ENCODE peak calls at places on chromosomes 2 and 18, in six cellular contexts. X, B, C, R, F and V are unnamed samples.

GRCh38 chr2:5692561-5693287 is 540 bp downstream of the SOX11 start:
- DNase-seq in X (no peak), B (peak; percentile 66), C (peak; percentile 17), R (no peak), F (no peak), V (peak; percentile 62)

GRCh38 chr18:36780748-36781147 is 48.1 kb downstream of the TPGS2 start:
- DNase-seq in X (no peak), B (peak; percentile 49), C (no peak), R (no peak), F (no peak), V (peak; percentile 25)

GRCh38 chr2:19675003-19675629 is 226.7 kb downstream of the TTC32 start:
- DNase-seq in X (no peak), B (no peak), C (peak; percentile 30), R (no peak), F (no peak), V (no peak)

GRCh38 chr2:182636694-182637093 is 79.4 kb upstream of the DNAJC10 start:
- DNase-seq in X (no peak), B (no peak), C (no peak), R (no peak), F (peak; percentile 45), V (no peak)

GRCh38 chr2:162318280-162319222 is at the start of gene IFIH1:
- DNase-seq in X (peak; percentile 84), B (peak; percentile 97), C (peak; percentile 94), R (peak; percentile 90), F (peak; percentile 78), V (peak; percentile 83)

GRCh38 chr2:38380397-38381130 is 3.5 kb upstream of the ATL2 start:
- DNase-seq in X (peak; percentile 44), B (no peak), C (no peak), R (no peak), F (no peak), V (no peak)

GRCh38 chr2:9793918-9794717 is 49.2 kb upstream of the TAF1B start:
- DNase-seq in X (no peak), B (no peak), C (no peak), R (no peak), F (no peak), V (no peak)

GRCh38 chr2:173997779-173998178 is 32.6 kb upstream of the SP3 start:
- DNase-seq in X (no peak), B (no peak), C (no peak), R (peak; percentile 28), F (no peak), V (no peak)

GRCh38 chr2:183037660-183038340 is 457 bp downstream of the NCKAP1 start:
- DNase-seq in X (peak; percentile 7), B (no peak), C (peak; percentile 78), R (peak; percentile 22), F (peak; percentile 76), V (peak; percentile 21)

GRCh38 chr2:127508025-127508620 is 18.2 kb downstream of the IWS1 start:
- DNase-seq in X (no peak), B (peak; percentile 48), C (peak; percentile 63), R (no peak), F (no peak), V (no peak)

GRCh38 chr2:55157474-55157884 is 74.6 kb downstream of the CLHC1 start:
- DNase-seq in X (no peak), B (peak; percentile 56), C (peak; percentile 91), R (peak; percentile 75), F (no peak), V (no peak)

DNA sequence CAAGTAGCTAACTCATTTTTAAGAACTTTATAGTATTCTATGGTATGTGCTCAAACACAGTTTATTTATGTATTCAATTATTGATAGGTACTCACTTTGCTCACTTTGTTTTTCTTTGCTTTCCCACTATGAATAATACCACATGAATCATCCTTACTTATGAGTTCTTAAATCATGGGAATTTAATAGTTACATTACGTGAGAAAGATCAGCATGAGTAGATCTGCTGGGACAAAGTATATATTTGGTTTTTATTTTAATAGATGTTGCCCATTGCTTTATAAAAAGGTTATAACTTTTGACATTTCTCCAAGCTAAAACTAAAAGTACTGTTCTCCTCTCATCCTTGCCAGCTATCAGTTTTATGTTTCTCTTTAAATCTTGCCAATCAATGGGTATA is 390.7 kb downstream of the LRATD1 start:
- DNase-seq in X (no peak), B (no peak), C (no peak), R (peak; percentile 68), F (no peak), V (peak; percentile 33)
- H2AFZ ChIP-seq in X (no peak overlapping the region), B (no peak overlapping the region), C (no peak overlapping the region), R (no peak overlapping the region), F (no peak overlapping the region), V (no peak overlapping the region)

GRCh38 chr2:232580648-232580981 is 30.1 kb downstream of the EIF4E2 start:
- DNase-seq in X (no peak), B (no peak), C (no peak), R (no peak), F (no peak), V (no peak)

GRCh38 chr2:232581725-232582124 is 31.2 kb downstream of the EIF4E2 start:
- DNase-seq in X (peak; percentile 11), B (no peak), C (no peak), R (no peak), F (no peak), V (no peak)

GRCh38 chr2:232577841-232578240 is 27.4 kb downstream of the EIF4E2 start:
- DNase-seq in X (no peak), B (no peak), C (no peak), R (no peak), F (peak; percentile 14), V (no peak)

GRCh38 chr2:232576995-232577394 is 26.5 kb downstream of the EIF4E2 start:
- DNase-seq in X (no peak), B (peak; percentile 34), C (peak; percentile 55), R (no peak), F (no peak), V (peak; percentile 57)

DNA sequence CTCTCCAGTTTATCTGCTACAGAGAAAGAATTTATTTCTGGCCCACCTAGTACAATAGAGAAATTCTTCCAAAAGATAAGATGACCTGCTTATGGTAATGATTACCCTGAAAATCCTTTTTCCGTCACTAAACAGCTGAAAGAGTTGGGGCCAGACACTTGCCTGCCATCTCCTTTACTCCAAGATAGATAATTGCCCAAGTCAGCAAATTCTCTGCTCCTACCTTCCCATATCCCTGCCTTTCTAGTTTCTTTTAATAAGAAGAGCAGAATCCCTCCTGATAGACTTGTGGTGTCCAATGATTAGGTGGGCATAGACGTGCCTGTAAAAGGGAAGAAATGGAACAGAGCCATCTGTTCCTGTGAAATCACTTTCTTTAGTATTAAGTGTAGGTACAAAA is 28.2 kb downstream of the EIF4E2 start:
- DNase-seq in X (no peak), B (no peak), C (no peak), R (no peak), F (no peak), V (no peak)
- H2AFZ ChIP-seq in X (no peak overlapping the region), B (no peak overlapping the region), C (no peak overlapping the region), R (no peak overlapping the region), F (no peak overlapping the region), V (no peak overlapping the region)

GRCh38 chr2:118693287-118693822 is 154.1 kb downstream of the EN1 start:
- DNase-seq in X (no peak), B (no peak), C (no peak), R (no peak), F (peak; percentile 57), V (no peak)

GRCh38 chr2:118698564-118698963 is 148.9 kb downstream of the EN1 start:
- DNase-seq in X (no peak), B (no peak), C (no peak), R (no peak), F (no peak), V (no peak)

GRCh38 chr2:118699816-118700215 is 147.6 kb downstream of the EN1 start:
- DNase-seq in X (no peak), B (no peak), C (no peak), R (peak; percentile 78), F (no peak), V (no peak)

GRCh38 chr2:118697771-118698170 is 149.7 kb downstream of the EN1 start:
- DNase-seq in X (no peak), B (no peak), C (peak; percentile 30), R (peak; percentile 91), F (no peak), V (peak; percentile 82)

DNA sequence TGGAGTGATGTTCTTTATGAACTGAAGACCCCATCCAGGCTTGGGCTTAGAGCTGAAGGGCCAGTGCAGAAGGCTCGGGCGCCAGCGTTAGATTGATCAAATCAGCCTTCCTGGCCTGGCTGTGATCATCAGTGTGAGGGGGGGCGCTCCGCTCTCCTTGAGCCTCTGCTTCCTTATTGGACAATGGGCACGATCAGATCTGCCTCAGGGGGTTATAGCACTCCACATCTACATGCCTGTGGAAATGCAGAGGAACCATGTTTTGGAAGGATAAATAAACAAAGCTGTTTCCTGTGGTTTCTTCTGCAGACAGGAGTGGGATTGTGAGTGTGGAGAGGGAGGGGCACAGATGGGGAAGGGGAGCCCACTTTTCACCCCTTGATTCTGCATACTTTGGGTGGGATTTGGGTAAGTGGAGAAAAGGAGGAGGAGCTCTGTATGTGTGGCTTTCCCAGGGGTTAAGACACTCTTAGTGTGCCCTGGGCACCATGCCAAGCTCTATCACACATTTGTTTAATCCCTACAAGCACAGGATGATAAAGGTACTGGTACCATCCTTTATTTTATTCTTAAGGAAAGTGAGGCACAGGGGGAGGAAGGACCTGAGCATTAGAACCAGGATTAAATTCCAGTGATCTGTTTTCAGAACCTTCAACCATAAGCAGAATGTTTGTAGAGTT is 150.5 kb downstream of the EN1 start:
- DNase-seq in X (no peak), B (no peak), C (peak; percentile 24), R (peak; percentile 46), F (no peak), V (peak; percentile 65)
- H2AFZ ChIP-seq in X (no peak overlapping the region), B (no peak overlapping the region), C (no peak overlapping the region), R (no peak overlapping the region), F (no peak overlapping the region), V (no peak overlapping the region)

GRCh38 chr2:25620077-25620476 is 53.3 kb downstream of the DTNB start:
- DNase-seq in X (no peak), B (no peak), C (no peak), R (no peak), F (no peak), V (peak; percentile 56)

GRCh38 chr2:25618676-25619075 is 54.7 kb downstream of the DTNB start:
- DNase-seq in X (no peak), B (no peak), C (peak; percentile 63), R (peak; percentile 96), F (no peak), V (peak; percentile 87)

GRCh38 chr2:25619187-25619586 is 54.2 kb downstream of the DTNB start:
- DNase-seq in X (no peak), B (no peak), C (peak; percentile 1), R (no peak), F (no peak), V (no peak)

GRCh38 chr2:25615920-25616319 is 57.5 kb downstream of the DTNB start:
- DNase-seq in X (no peak), B (no peak), C (no peak), R (no peak), F (no peak), V (no peak)

DNA sequence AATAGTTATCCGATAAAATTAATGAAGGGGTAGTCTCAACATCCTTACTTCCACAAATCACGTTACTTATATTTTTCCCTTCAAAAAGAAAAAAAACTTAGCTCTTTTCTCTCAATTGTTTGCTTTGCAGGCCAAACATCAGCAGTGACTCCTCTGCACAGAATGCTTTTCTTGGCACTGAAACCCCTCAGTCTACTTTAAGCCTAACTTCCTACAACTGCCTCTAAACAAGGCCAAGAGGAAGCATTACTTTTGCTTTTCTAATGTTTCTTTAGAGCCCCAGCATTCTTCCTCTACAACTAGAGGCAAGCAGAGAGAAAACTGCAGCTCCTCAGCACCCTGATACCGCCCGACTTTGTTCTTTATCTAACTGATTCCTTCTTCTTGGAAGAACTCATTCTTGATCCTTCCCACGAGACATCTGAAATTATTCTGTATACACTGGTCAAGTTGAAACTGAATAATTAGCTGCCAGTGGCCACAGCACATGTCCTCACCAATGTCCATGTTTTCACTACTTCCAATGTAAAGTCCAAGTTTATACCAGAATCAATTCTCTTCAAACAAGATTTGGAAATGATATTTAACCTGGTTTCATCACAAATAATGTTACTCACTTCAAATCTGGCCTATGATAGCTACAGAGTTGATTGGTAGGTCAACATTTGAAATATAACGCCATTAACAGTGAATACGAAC is 55.3 kb downstream of the DTNB start:
- DNase-seq in X (no peak), B (no peak), C (peak; percentile 85), R (peak; percentile 77), F (no peak), V (peak; percentile 91)
- H2AFZ ChIP-seq in X (no peak overlapping the region), B (no peak overlapping the region), C (peak overlapping the region; percentile 26), R (no peak overlapping the region), F (no peak overlapping the region), V (no peak overlapping the region)